ENCODE peak calls at places on chromosomes 2 and 18, in nine cellular contexts. Y is prostate gland, N is IMR-90, D is GM23248, I is psoas muscle, S is pancreas, K is lung, W is SK-N-SH, A is SJSA1. F is an unnamed sample.

GRCh38 chr2:73089270-73090030 is 17.9 kb upstream of the SFXN5 start:
- DNase-seq in Y (no peak), N (peak), D (peak), I (peak), S (peak), K (peak), W (no peak), A (peak), F (no peak)

GRCh38 chr2:31241625-31242270 is 7.8 kb downstream of the EHD3 start:
- DNase-seq in Y (no peak), N (no peak), D (no peak), I (no peak), S (no peak), K (no peak), W (no peak), A (no peak), F (no peak)

GRCh38 chr2:65411056-65411795 is 21.2 kb downstream of the SPRED2 start:
- DNase-seq in Y (no peak), N (no peak), D (no peak), I (no peak), S (no peak), K (no peak), W (no peak), A (no peak), F (no peak)

GRCh38 chr2:172446524-172447063 is 19.2 kb downstream of the ITGA6 start:
- DNase-seq in Y (no peak), N (no peak), D (no peak), I (no peak), S (no peak), K (no peak), W (no peak), A (no peak), F (no peak)

GRCh38 chr2:135132314-135132713 is 80.2 kb downstream of the RAB3GAP1 start:
- DNase-seq in Y (no peak), N (peak), D (peak), I (no peak), S (no peak), K (no peak), W (no peak), A (no peak), F (no peak)

GRCh38 chr2:99789851-99790250 is 300.0 kb upstream of the REV1 start:
- DNase-seq in Y (no peak), N (peak), D (no peak), I (no peak), S (no peak), K (no peak), W (no peak), A (no peak), F (no peak)

GRCh38 chr2:127096718-127097470 is 10.1 kb downstream of the BIN1 start:
- DNase-seq in Y (no peak), N (no peak), D (no peak), I (peak), S (no peak), K (no peak), W (no peak), A (no peak), F (no peak)

GRCh38 chr2:16437189-16437588 is 228.4 kb downstream of the CYRIA start:
- DNase-seq in Y (no peak), N (no peak), D (no peak), I (no peak), S (no peak), K (no peak), W (no peak), A (no peak), F (no peak)

GRCh38 chr18:62659698-62660097 is 55.6 kb upstream of the PHLPP1 start:
- DNase-seq in Y (no peak), N (no peak), D (no peak), I (no peak), S (no peak), K (no peak), W (no peak), A (no peak), F (no peak)

GRCh38 chr18:36786686-36787085 is 42.1 kb downstream of the TPGS2 start:
- DNase-seq in Y (peak), N (peak), D (peak), I (peak), S (peak), K (peak), W (no peak), A (no peak), F (no peak)

GRCh38 chr18:8812631-8813030 is 107.3 kb downstream of the MTCL1 start:
- DNase-seq in Y (no peak), N (peak), D (peak), I (no peak), S (no peak), K (no peak), W (no peak), A (no peak), F (no peak)

GRCh38 chr2:222859786-222860726 is 780 bp upstream of the ACSL3 start:
- DNase-seq in Y (peak), N (peak), D (peak), I (peak), S (peak), K (peak), W (peak), A (no peak), F (peak)

GRCh38 chr18:79392226-79392625 is 3.5 kb upstream of the NFATC1 start:
- DNase-seq in Y (no peak), N (no peak), D (no peak), I (no peak), S (no peak), K (no peak), W (no peak), A (no peak), F (no peak)

GRCh38 chr18:1965016-1965415 is 606.3 kb downstream of the METTL4 start:
- DNase-seq in Y (no peak), N (no peak), D (no peak), I (no peak), S (no peak), K (no peak), W (no peak), A (no peak), F (no peak)

GRCh38 chr18:53991202-53991601 is 233.3 kb downstream of the MBD2 start:
- DNase-seq in Y (no peak), N (no peak), D (peak), I (no peak), S (no peak), K (no peak), W (no peak), A (peak), F (no peak)

GRCh38 chr18:27017901-27018500 is 152.5 kb upstream of the AQP4 start:
- DNase-seq in Y (no peak), N (no peak), D (peak), I (no peak), S (no peak), K (no peak), W (peak), A (no peak), F (no peak)

GRCh38 chr2:58377181-58377580 is 136.1 kb upstream of the FANCL start:
- DNase-seq in Y (no peak), N (no peak), D (peak), I (no peak), S (no peak), K (no peak), W (no peak), A (no peak), F (no peak)

GRCh38 chr2:108583903-108584520 is 49.7 kb downstream of the LIMS1 start:
- DNase-seq in Y (peak), N (peak), D (peak), I (peak), S (peak), K (peak), W (peak), A (peak), F (no peak)

GRCh38 chr2:69464575-69464974 is 27.3 kb upstream of the NFU1 start:
- DNase-seq in Y (no peak), N (peak), D (peak), I (peak), S (no peak), K (no peak), W (no peak), A (no peak), F (peak)

GRCh38 chr2:71887196-71887595 is 260.5 kb downstream of the CYP26B1 start:
- DNase-seq in Y (no peak), N (no peak), D (no peak), I (no peak), S (no peak), K (peak), W (no peak), A (no peak), F (peak)

GRCh38 chr2:75022516-75022915 is 64.1 kb downstream of the POLE4 start:
- DNase-seq in Y (no peak), N (peak), D (peak), I (no peak), S (no peak), K (no peak), W (no peak), A (no peak), F (no peak)

GRCh38 chr18:75624836-75625235 is 197.3 kb upstream of the SMIM21 start:
- DNase-seq in Y (no peak), N (no peak), D (no peak), I (no peak), S (no peak), K (no peak), W (no peak), A (peak), F (no peak)

GRCh38 chr2:37773354-37773753 is 101.9 kb upstream of the CDC42EP3 start:
- DNase-seq in Y (no peak), N (no peak), D (no peak), I (no peak), S (no peak), K (no peak), W (no peak), A (no peak), F (no peak)

GRCh38 chr18:32920796-32921787 is 148.3 kb upstream of the KLHL14 start:
- DNase-seq in Y (no peak), N (peak), D (peak), I (no peak), S (no peak), K (no peak), W (no peak), A (peak), F (no peak)

GRCh38 chr2:164625378-164625971 is 4.2 kb upstream of the GRB14 start:
- DNase-seq in Y (no peak), N (no peak), D (peak), I (no peak), S (no peak), K (no peak), W (no peak), A (no peak), F (no peak)

GRCh38 chr2:224987733-224988132 is 54.5 kb downstream of the DOCK10 start:
- DNase-seq in Y (no peak), N (peak), D (peak), I (no peak), S (no peak), K (no peak), W (no peak), A (no peak), F (no peak)

GRCh38 chr2:95208101-95208500 is 780 bp downstream of the ZNF892 start:
- DNase-seq in Y (no peak), N (peak), D (peak), I (no peak), S (no peak), K (no peak), W (no peak), A (no peak), F (no peak)

GRCh38 chr2:25894135-25894830 is 16.0 kb upstream of the ASXL2 start:
- DNase-seq in Y (no peak), N (peak), D (peak), I (no peak), S (no peak), K (no peak), W (peak), A (no peak), F (no peak)

GRCh38 chr2:239236043-239236807 is 164.6 kb downstream of the HDAC4 start:
- DNase-seq in Y (no peak), N (no peak), D (peak), I (no peak), S (no peak), K (no peak), W (no peak), A (no peak), F (no peak)

GRCh38 chr2:120736955-120737801 is 1.5 kb downstream of the GLI2 start:
- DNase-seq in Y (peak), N (peak), D (peak), I (peak), S (no peak), K (peak), W (peak), A (peak), F (peak)

GRCh38 chr2:52532956-52533355 is 1234.6 kb upstream of the CHAC2 start:
- DNase-seq in Y (no peak), N (peak), D (no peak), I (no peak), S (no peak), K (no peak), W (no peak), A (no peak), F (no peak)

GRCh38 chr2:112154246-112155110 is 16.3 kb downstream of the FBLN7 start:
- DNase-seq in Y (no peak), N (no peak), D (no peak), I (no peak), S (no peak), K (no peak), W (no peak), A (peak), F (peak)

GRCh38 chr2:157672129-157672528 is 43.5 kb upstream of the ACVR1C start:
- DNase-seq in Y (no peak), N (no peak), D (no peak), I (no peak), S (no peak), K (no peak), W (no peak), A (no peak), F (no peak)

GRCh38 chr2:227462463-227462951 is 9.4 kb upstream of the AGFG1 start:
- DNase-seq in Y (no peak), N (no peak), D (no peak), I (no peak), S (no peak), K (no peak), W (no peak), A (no peak), F (no peak)

GRCh38 chr2:210302326-210302725 is 12.6 kb downstream of the MYL1 start:
- DNase-seq in Y (no peak), N (no peak), D (peak), I (no peak), S (no peak), K (no peak), W (no peak), A (no peak), F (no peak)

DNA sequence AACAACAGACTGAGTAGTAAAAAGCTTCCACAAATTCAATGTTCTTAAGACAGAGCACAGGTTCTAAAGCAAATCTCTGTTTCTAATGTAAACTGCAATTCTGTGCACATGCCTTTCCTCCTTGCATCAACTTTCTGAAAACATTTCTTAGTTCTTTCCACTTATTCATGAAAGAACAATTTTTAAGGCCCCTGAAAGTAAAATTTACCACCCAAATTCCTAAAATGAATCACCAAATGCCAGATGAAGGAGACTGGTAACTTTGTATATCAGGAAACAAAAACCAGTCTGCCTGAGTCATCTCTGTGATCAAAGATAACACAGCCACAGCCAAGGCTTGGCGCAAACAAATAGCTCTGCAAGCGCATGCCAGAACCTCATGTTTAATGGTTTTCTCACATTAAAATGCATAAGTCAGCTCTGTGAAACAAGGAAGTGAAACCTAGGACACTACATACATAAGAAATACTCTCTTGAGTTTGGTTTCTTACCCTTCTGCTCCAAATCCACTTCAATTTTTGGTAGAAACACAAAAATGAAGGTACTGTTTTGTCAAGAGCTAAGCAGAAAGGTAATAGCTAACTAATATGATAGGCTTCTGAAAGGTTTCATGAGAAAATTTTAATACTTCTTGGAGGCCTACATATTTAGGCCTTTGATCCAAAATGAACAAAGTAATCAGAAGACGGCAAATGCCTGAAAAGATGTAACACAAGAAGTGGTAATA is 169.4 kb downstream of the THADA start:
- DNase-seq in Y (peak), N (peak), D (peak), I (peak), S (peak), K (peak), W (peak), A (peak), F (no peak)
- H3K4me3 ChIP-seq in Y (no peak), N (no peak), D (no peak), I (no peak), S (no peak), K (no peak), W (no peak), A (no peak), F (no peak)

GRCh38 chr2:138531913-138532312 is 30.3 kb downstream of the SPOPL start:
- DNase-seq in Y (no peak), N (no peak), D (peak), I (no peak), S (no peak), K (no peak), W (peak), A (no peak), F (no peak)

GRCh38 chr2:138537170-138537915 is 35.8 kb downstream of the SPOPL start:
- DNase-seq in Y (no peak), N (no peak), D (no peak), I (no peak), S (no peak), K (no peak), W (no peak), A (no peak), F (no peak)

GRCh38 chr2:138534791-138535190 is 33.2 kb downstream of the SPOPL start:
- DNase-seq in Y (no peak), N (no peak), D (no peak), I (no peak), S (no peak), K (no peak), W (no peak), A (no peak), F (no peak)

GRCh38 chr2:138536740-138537139 is 35.2 kb downstream of the SPOPL start:
- DNase-seq in Y (no peak), N (no peak), D (no peak), I (no peak), S (no peak), K (no peak), W (no peak), A (no peak), F (no peak)

DNA sequence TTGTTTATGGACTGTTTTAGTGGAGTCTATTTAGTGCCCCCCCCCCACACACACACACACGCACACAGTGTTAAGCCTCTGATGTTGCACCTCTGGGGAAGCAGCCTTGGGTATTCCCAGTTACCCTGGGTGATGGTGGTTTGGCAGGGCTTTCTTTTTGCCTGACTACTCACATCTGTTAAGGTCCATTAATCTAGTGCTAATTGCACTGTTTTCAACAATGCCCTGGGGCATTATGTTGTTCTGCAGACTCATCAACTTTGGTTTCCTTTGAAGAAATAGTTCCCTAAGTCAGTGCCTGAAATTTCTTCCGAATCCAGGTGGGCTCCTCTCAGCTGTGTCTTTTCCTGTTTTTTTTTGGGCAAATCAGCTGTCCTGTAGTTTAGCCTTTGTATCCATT is 34.7 kb downstream of the SPOPL start:
- DNase-seq in Y (no peak), N (no peak), D (peak), I (no peak), S (no peak), K (no peak), W (no peak), A (no peak), F (no peak)
- H3K27ac ChIP-seq in Y (no peak), N (no peak), D (no peak), I (no peak), S (no peak), K (no peak), W (no peak), A (no peak), F (no peak)

GRCh38 chr2:85394976-85395375 is 15.2 kb downstream of the CAPG start:
- DNase-seq in Y (no peak), N (no peak), D (no peak), I (no peak), S (no peak), K (no peak), W (no peak), A (no peak), F (no peak)

GRCh38 chr2:85397925-85398331 is 12.2 kb downstream of the CAPG start:
- DNase-seq in Y (peak), N (no peak), D (no peak), I (no peak), S (no peak), K (no peak), W (no peak), A (no peak), F (no peak)

GRCh38 chr2:85394256-85394655 is 15.9 kb downstream of the CAPG start:
- DNase-seq in Y (no peak), N (no peak), D (no peak), I (peak), S (no peak), K (no peak), W (no peak), A (no peak), F (no peak)

GRCh38 chr2:85396531-85397470 is 13.4 kb downstream of the CAPG start:
- DNase-seq in Y (peak), N (no peak), D (no peak), I (no peak), S (no peak), K (no peak), W (no peak), A (no peak), F (no peak)

DNA sequence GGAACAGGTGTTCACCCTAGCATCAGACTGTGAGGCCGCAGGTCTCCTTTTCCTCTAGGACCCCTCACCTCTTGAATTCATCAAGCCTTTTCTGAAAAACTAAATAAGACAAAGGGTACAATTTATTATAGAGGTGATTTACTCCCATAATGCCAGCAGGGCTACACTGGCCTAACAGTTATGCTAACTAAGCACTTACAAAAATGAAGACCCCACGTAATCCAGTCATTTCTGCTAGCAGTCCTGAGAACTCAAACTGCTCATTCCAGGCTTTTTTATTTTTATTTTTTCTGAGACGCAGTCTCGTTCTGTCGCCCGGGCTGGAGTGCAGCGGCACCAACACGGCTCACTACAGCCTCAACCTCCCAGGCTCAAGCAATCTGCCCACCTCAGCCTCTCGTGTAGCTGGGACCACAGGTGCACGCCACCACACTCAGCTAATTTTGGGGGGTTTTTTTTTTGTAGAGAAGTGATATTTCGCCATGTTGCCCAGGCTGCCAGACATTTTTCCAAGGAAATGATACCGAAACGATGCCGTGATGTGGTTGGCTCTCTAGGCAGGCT is 14.2 kb downstream of the CAPG start:
- DNase-seq in Y (no peak), N (no peak), D (no peak), I (no peak), S (no peak), K (no peak), W (no peak), A (no peak), F (no peak)
- H3K4me3 ChIP-seq in Y (peak), N (no peak), D (no peak), I (no peak), S (no peak), K (no peak), W (no peak), A (no peak), F (peak)

GRCh38 chr2:201130524-201131186 is 14.7 kb downstream of the CFLAR start:
- DNase-seq in Y (no peak), N (peak), D (peak), I (no peak), S (no peak), K (no peak), W (no peak), A (peak), F (no peak)
- H3K27ac ChIP-seq in Y (no peak), N (peak), D (peak), I (peak), S (no peak), K (peak), W (peak), A (peak), F (peak)

DNA sequence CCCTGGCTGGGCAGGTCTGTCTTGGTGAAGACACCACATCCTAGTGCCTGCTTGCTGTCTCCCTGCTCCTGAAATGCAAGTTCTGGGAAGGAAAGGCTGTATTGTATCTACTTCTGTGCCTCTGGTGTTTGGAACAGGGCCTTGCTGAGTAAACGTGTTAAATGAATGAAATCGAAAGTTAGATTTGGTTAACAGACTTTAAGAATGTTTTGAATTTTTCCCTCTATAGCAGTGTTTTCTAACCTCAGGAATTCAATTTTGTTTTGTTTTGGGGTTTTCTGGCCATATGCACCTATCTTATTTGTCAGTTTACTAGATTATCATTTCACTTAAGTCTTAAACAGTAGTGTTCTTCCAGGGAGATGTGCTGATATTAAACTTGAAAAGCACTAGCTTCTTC is 20.7 kb downstream of the FARP2 start:
- DNase-seq in Y (no peak), N (no peak), D (no peak), I (no peak), S (no peak), K (no peak), W (no peak), A (no peak), F (no peak)
- H3K4me3 ChIP-seq in Y (no peak), N (no peak), D (no peak), I (no peak), S (no peak), K (no peak), W (no peak), A (no peak), F (no peak)

F was measured in vagina.